ENCODE peak calls at places on chromosomes 7 and 10, in seven cellular contexts. K, P, N, F, E, A and B are unnamed samples.

GRCh38 chr7:44103941-44104879 is at the start of gene AEBP1:
- DNase-seq in K (peak), P (peak), N (no peak), F (peak), E (peak), A (peak), B (peak)

GRCh38 chr10:101323495-101323894 is 30.5 kb upstream of the BTRC start:
- DNase-seq in K (no peak), P (peak), N (no peak), F (peak), E (no peak), A (no peak), B (no peak)

GRCh38 chr7:2967238-2967637 is 76.4 kb downstream of the CARD11 start:
- DNase-seq in K (no peak), P (peak), N (no peak), F (no peak), E (no peak), A (no peak), B (no peak)

GRCh38 chr7:149811221-149811620 is 27.0 kb upstream of the ZNF862 start:
- DNase-seq in K (no peak), P (peak), N (peak), F (no peak), E (no peak), A (no peak), B (peak)

GRCh38 chr7:545470-545869 is 25.8 kb upstream of the PDGFA start:
- DNase-seq in K (no peak), P (no peak), N (no peak), F (no peak), E (no peak), A (no peak), B (no peak)

GRCh38 chr7:144384555-144385245 is 18.8 kb downstream of the NOBOX start:
- DNase-seq in K (no peak), P (peak), N (no peak), F (peak), E (peak), A (peak), B (peak)

GRCh38 chr7:95011156-95011928 is 103.9 kb downstream of the PPP1R9A start:
- DNase-seq in K (no peak), P (no peak), N (peak), F (no peak), E (no peak), A (peak), B (peak)

GRCh38 chr7:42414028-42414427 is 177.0 kb upstream of the GLI3 start:
- DNase-seq in K (no peak), P (no peak), N (no peak), F (no peak), E (no peak), A (peak), B (no peak)

GRCh38 chr7:18459439-18459838 is 36.1 kb upstream of the HDAC9 start:
- DNase-seq in K (no peak), P (peak), N (no peak), F (no peak), E (no peak), A (no peak), B (no peak)

GRCh38 chr10:132097609-132098377 is 32.0 kb downstream of the JAKMIP3 start:
- DNase-seq in K (no peak), P (no peak), N (no peak), F (no peak), E (no peak), A (no peak), B (no peak)

GRCh38 chr10:104892879-104893278 is 251.8 kb downstream of the SORCS3 start:
- DNase-seq in K (no peak), P (no peak), N (no peak), F (no peak), E (no peak), A (no peak), B (no peak)

GRCh38 chr10:56911906-56912480 is 550.9 kb upstream of the ZWINT start:
- DNase-seq in K (no peak), P (no peak), N (no peak), F (no peak), E (no peak), A (no peak), B (peak)

GRCh38 chr7:100629117-100629711 is 12.1 kb downstream of the TFR2 start:
- DNase-seq in K (no peak), P (peak), N (no peak), F (peak), E (peak), A (peak), B (peak)

GRCh38 chr7:43753401-43753800 is 5.1 kb upstream of the BLVRA start:
- DNase-seq in K (no peak), P (no peak), N (no peak), F (no peak), E (no peak), A (no peak), B (no peak)

GRCh38 chr7:122532406-122533269 is 166.3 kb downstream of the RNF133 start:
- DNase-seq in K (no peak), P (peak), N (peak), F (peak), E (no peak), A (peak), B (peak)

GRCh38 chr10:31897506-31897905 is 31.1 kb downstream of the ARHGAP12 start:
- DNase-seq in K (no peak), P (no peak), N (peak), F (no peak), E (no peak), A (no peak), B (no peak)

GRCh38 chr7:122902751-122903495 is 16.7 kb upstream of the CADPS2 start:
- DNase-seq in K (no peak), P (peak), N (no peak), F (no peak), E (no peak), A (no peak), B (no peak)

GRCh38 chr7:121313793-121314676 is 14.8 kb upstream of the WNT16 start:
- DNase-seq in K (no peak), P (peak), N (no peak), F (no peak), E (no peak), A (no peak), B (no peak)

GRCh38 chr10:42985436-42986316 is 91.2 kb upstream of the RET start:
- DNase-seq in K (no peak), P (no peak), N (no peak), F (no peak), E (no peak), A (no peak), B (no peak)

GRCh38 chr7:126718419-126718818 is 534.3 kb downstream of the GRM8 start:
- DNase-seq in K (no peak), P (no peak), N (no peak), F (no peak), E (no peak), A (no peak), B (no peak)

GRCh38 chr7:97081901-97082300 is 35.6 kb upstream of the SDHAF3 start:
- DNase-seq in K (no peak), P (no peak), N (no peak), F (no peak), E (no peak), A (no peak), B (no peak)

GRCh38 chr10:17428616-17429097 is 25.7 kb downstream of the ST8SIA6 start:
- DNase-seq in K (no peak), P (no peak), N (no peak), F (no peak), E (no peak), A (no peak), B (no peak)

GRCh38 chr10:34163075-34163905 is 651.8 kb downstream of the PARD3 start:
- DNase-seq in K (no peak), P (peak), N (no peak), F (no peak), E (no peak), A (no peak), B (peak)

GRCh38 chr10:13788320-13788600 is 201.5 kb downstream of the PRPF18 start:
- DNase-seq in K (no peak), P (no peak), N (no peak), F (no peak), E (no peak), A (no peak), B (peak)

GRCh38 chr7:133394369-133394768 is 141.5 kb downstream of the EXOC4 start:
- DNase-seq in K (no peak), P (no peak), N (no peak), F (no peak), E (no peak), A (no peak), B (no peak)

GRCh38 chr7:155439311-155440017 is 18.5 kb upstream of the EN2 start:
- DNase-seq in K (no peak), P (no peak), N (no peak), F (no peak), E (no peak), A (no peak), B (no peak)

GRCh38 chr7:85483205-85483604 is 296.3 kb upstream of the SEMA3D start:
- DNase-seq in K (no peak), P (no peak), N (peak), F (no peak), E (no peak), A (no peak), B (peak)

GRCh38 chr10:114537791-114538543 is 120.1 kb downstream of the ABLIM1 start:
- DNase-seq in K (no peak), P (no peak), N (no peak), F (no peak), E (no peak), A (no peak), B (no peak)

GRCh38 chr10:114534480-114535095 is 123.5 kb downstream of the ABLIM1 start:
- DNase-seq in K (no peak), P (no peak), N (no peak), F (no peak), E (no peak), A (no peak), B (no peak)

GRCh38 chr10:114526497-114527238 is 122.4 kb upstream of the AFAP1L2 start:
- DNase-seq in K (peak), P (peak), N (peak), F (peak), E (peak), A (peak), B (peak)

DNA sequence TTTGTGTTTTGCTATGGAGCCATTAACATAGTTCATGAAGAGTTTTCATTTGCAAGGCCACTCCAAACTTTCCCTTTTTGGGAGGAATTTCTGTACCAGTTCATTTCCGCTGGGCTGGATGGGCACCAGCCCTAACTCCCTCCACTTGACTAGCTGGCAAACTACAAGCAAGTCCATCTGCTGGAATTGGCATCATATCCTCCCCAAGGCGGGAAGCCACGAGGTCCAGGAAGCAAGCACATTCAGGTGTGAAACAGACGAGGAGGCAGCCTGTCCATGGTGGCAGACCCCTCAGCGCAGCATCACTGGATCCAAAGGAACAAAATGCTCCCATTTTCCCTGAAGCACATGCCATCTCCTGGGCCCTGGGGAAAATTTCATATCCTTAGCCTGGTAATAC is 125.8 kb downstream of the ABLIM1 start:
- DNase-seq in K (no peak), P (no peak), N (no peak), F (no peak), E (no peak), A (no peak), B (no peak)
- H2BK5ac ChIP-seq in K (no peak), P (no peak), N (no peak), F (no peak), E (no peak), A (no peak), B (no peak)

GRCh38 chr10:4181075-4181474 is 396.1 kb upstream of the KLF6 start:
- DNase-seq in K (no peak), P (no peak), N (no peak), F (no peak), E (no peak), A (peak), B (no peak)

GRCh38 chr10:4177826-4178225 is 392.8 kb upstream of the KLF6 start:
- DNase-seq in K (no peak), P (no peak), N (no peak), F (no peak), E (no peak), A (no peak), B (no peak)

GRCh38 chr10:4181690-4182089 is 396.7 kb upstream of the KLF6 start:
- DNase-seq in K (no peak), P (no peak), N (no peak), F (no peak), E (no peak), A (no peak), B (no peak)

GRCh38 chr10:4174197-4174596 is 389.2 kb upstream of the KLF6 start:
- DNase-seq in K (no peak), P (peak), N (no peak), F (peak), E (peak), A (no peak), B (no peak)

DNA sequence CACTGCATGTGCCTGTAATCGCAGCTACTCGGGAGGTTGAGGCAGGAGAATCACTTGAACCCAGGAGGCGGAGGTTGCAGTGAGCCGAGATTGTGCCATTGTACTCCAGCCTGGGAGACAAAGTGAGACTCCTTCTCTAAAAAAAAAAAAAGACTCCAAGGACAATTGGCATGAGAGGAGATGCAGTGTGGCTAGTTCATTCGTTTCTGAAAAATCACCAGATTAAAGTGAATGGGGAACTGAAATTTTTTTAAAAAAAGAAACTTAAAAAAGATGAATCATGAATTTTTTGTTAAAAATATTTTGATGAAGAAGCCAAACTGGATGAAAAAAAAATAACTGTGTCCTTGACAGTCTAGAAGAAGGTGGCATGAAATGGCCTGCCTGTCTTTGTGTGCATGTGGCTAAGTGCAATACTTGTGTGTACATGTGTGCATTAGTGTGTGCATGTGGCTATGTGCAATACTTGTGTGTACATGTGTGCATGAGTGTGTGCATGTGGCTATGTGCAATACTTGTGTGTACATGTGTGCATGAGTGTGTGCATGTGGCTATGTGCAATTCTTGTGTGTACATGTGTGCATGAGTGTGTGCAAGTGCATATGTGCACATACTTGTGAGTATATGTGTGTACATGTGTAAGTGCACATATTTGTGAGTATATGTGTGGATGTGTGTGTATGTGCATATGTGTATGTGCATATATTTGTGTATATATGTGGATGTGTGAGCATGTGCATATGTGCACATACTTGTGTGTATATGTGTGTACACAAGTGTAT is 391.7 kb upstream of the KLF6 start:
- DNase-seq in K (no peak), P (no peak), N (no peak), F (no peak), E (no peak), A (no peak), B (no peak)
- H3K4me2 ChIP-seq in K (no peak), P (no peak), N (no peak), F (no peak), E (no peak), A (no peak), B (no peak)

GRCh38 chr10:3909339-3909738 is 124.3 kb upstream of the KLF6 start:
- DNase-seq in K (no peak), P (no peak), N (no peak), F (no peak), E (no peak), A (no peak), B (no peak)
- H2BK5ac ChIP-seq in K (peak), P (no peak), N (no peak), F (no peak), E (no peak), A (no peak), B (no peak)

GRCh38 chr10:71272122-71272771 is 46.8 kb upstream of the SLC29A3 start:
- DNase-seq in K (no peak), P (no peak), N (peak), F (no peak), E (no peak), A (no peak), B (peak)

GRCh38 chr10:71273506-71273905 is 45.6 kb upstream of the SLC29A3 start:
- DNase-seq in K (no peak), P (no peak), N (no peak), F (no peak), E (no peak), A (no peak), B (no peak)

GRCh38 chr10:71270821-71271220 is 48.2 kb upstream of the SLC29A3 start:
- DNase-seq in K (no peak), P (no peak), N (no peak), F (no peak), E (no peak), A (no peak), B (no peak)

GRCh38 chr10:71270301-71270777 is 48.7 kb upstream of the SLC29A3 start:
- DNase-seq in K (peak), P (peak), N (peak), F (peak), E (peak), A (peak), B (peak)

DNA sequence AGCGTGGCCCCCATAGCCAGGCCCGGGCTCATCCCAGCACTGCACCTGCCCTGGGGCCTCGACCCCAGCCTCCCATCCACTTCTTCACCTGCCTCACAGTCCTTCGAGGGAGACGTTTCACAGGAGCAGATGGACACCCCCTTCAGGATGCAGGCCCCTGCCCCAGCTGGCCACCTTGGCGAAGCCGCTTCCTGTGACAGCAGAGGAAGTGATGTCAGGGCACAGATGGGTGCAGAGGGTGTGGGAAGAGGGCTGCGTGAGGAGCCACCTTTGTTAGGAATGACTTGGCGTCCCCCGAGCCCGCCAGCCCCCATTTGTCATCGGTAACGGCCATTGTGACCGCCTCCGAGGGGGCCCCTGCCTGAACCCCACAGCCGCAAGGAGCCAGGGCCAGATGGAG is 47.4 kb upstream of the SLC29A3 start:
- DNase-seq in K (no peak), P (no peak), N (peak), F (no peak), E (no peak), A (no peak), B (no peak)
- H3K4me2 ChIP-seq in K (no peak), P (no peak), N (no peak), F (no peak), E (no peak), A (no peak), B (no peak)

GRCh38 chr7:66727058-66727457 is 13.5 kb upstream of the RABGEF1 start:
- DNase-seq in K (no peak), P (no peak), N (no peak), F (no peak), E (no peak), A (no peak), B (no peak)
- H2BK5ac ChIP-seq in K (no peak), P (no peak), N (no peak), F (no peak), E (no peak), A (no peak), B (no peak)

DNA sequence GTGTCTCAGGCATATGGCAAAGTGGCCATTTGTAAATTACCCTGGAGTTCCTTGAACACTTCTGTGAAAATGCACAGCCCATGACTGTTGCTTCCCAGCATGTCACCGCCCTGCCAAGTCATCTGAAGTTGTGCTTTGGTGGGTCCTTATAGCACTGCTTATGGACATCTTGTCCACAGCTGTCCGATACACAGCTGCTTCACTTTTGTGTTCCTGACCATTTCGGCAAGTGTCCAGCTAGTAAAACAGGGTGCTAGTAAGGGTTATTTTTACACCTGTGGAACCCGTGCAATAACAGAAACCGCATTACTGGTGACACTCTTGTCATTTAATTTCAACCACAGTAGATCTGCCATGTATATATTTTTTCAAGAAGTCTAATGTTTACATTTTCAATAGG is 29.7 kb downstream of the PIP4K2A start:
- DNase-seq in K (no peak), P (no peak), N (no peak), F (no peak), E (no peak), A (no peak), B (no peak)
- H3K4me2 ChIP-seq in K (no peak), P (no peak), N (no peak), F (no peak), E (no peak), A (no peak), B (no peak)